ENCODE peak calls at places on chromosomes 6 and 20, in five cellular contexts. X, C, R, B and S are unnamed samples.

GRCh38 chr6:150857062-150857905 is 8.2 kb upstream of the MTHFD1L start:
- DNase-seq in X (no peak), C (peak; percentile 100), B (no peak), R (no peak), S (peak; percentile 100)

GRCh38 chr6:95091823-95092436 is 485.4 kb upstream of the MANEA start:
- DNase-seq in X (no peak), B (no peak), R (no peak), C (peak; percentile 72), S (peak; percentile 80)

GRCh38 chr20:6134592-6134991 is 11.8 kb upstream of the FERMT1 start:
- DNase-seq in R (no peak), B (no peak), C (no peak), X (no peak), S (no peak)

GRCh38 chr6:148548749-148549140 is 198.1 kb upstream of the UST start:
- DNase-seq in R (no peak), B (no peak), C (no peak), X (no peak), S (peak; percentile 14)

GRCh38 chr6:89045585-89045984 is 35.0 kb upstream of the PNRC1 start:
- DNase-seq in B (no peak), C (no peak), X (no peak), R (no peak), S (peak; percentile 70)

GRCh38 chr20:57667385-57667784 is 42.4 kb downstream of the PMEPA1 start:
- DNase-seq in X (no peak), B (no peak), R (no peak), C (no peak), S (no peak)

GRCh38 chr6:90005048-90005827 is 111.0 kb downstream of the GJA10 start:
- DNase-seq in C (no peak), X (no peak), R (no peak), B (no peak), S (no peak)

GRCh38 chr20:18831830-18832229 is 18.2 kb downstream of the SCP2D1 start:
- DNase-seq in X (no peak), C (peak; percentile 51), B (no peak), R (no peak), S (no peak)

GRCh38 chr6:24495516-24495847 is 713 bp downstream of the ALDH5A1 start:
- DNase-seq in X (peak; percentile 67), R (peak; percentile 67), B (peak; percentile 49), C (peak; percentile 14), S (peak; percentile 25)

GRCh38 chr6:133817460-133818047 is 71.4 kb upstream of the TCF21 start:
- DNase-seq in X (no peak), C (no peak), R (peak; percentile 34), B (no peak), S (no peak)

GRCh38 chr20:34907616-34908469 is 31.4 kb downstream of the ACSS2 start:
- DNase-seq in X (no peak), C (peak; percentile 92), B (peak; percentile 53), R (peak; percentile 54), S (peak; percentile 74)

GRCh38 chr6:158284340-158285210 is 27.7 kb upstream of the TULP4 start:
- DNase-seq in B (no peak), X (no peak), C (peak; percentile 98), R (no peak), S (peak; percentile 85)

GRCh38 chr6:68238097-68238597 is 396.9 kb upstream of the ADGRB3 start:
- DNase-seq in X (no peak), B (no peak), C (no peak), R (no peak), S (peak; percentile 39)

GRCh38 chr20:39258253-39258652 is 296.1 kb downstream of the DHX35 start:
- DNase-seq in B (no peak), X (no peak), C (no peak), R (no peak), S (no peak)

GRCh38 chr6:138001750-138002349 is 105.4 kb downstream of the PERP start:
- DNase-seq in B (peak; percentile 32), R (peak; percentile 35), C (peak; percentile 53), X (peak; percentile 74), S (peak; percentile 63)

GRCh38 chr6:168658059-168658458 is 217.1 kb downstream of the SMOC2 start:
- DNase-seq in B (no peak), C (no peak), X (peak; percentile 58), R (no peak), S (no peak)

GRCh38 chr6:158803733-158804143 is 15.4 kb downstream of the EZR start:
- DNase-seq in B (no peak), C (no peak), R (no peak), X (peak; percentile 61), S (peak; percentile 60)

GRCh38 chr6:63804381-63804956 is 168.9 kb downstream of the PHF3 start:
- DNase-seq in X (no peak), R (no peak), B (no peak), C (peak; percentile 95), S (peak; percentile 97)

GRCh38 chr20:33947709-33948295 is 45.9 kb upstream of the RALY start:
- DNase-seq in B (no peak), R (no peak), X (no peak), C (peak; percentile 27), S (peak; percentile 66)

GRCh38 chr20:32470025-32470861 is 112.1 kb downstream of the ASXL1 start:
- DNase-seq in X (no peak), B (peak; percentile 64), C (peak; percentile 70), R (peak; percentile 48), S (peak; percentile 62)

GRCh38 chr6:1424306-1424927 is 35.0 kb downstream of the FOXF2 start:
- DNase-seq in B (peak; percentile 20), R (no peak), C (peak; percentile 77), X (no peak), S (peak; percentile 65)

GRCh38 chr6:152240983-152241766 is 396.0 kb downstream of the SYNE1 start:
- DNase-seq in R (no peak), X (no peak), B (no peak), C (no peak), S (peak; percentile 12)

GRCh38 chr20:54292186-54292585 is 84.3 kb downstream of the PFDN4 start:
- DNase-seq in R (no peak), C (peak; percentile 25), X (no peak), B (no peak), S (peak; percentile 31)

GRCh38 chr20:64037199-64037497 is 1.2 kb downstream of the C20orf204 start:
- DNase-seq in C (no peak), B (no peak), R (no peak), X (no peak), S (no peak)

GRCh38 chr6:144321839-144322591 is 36.9 kb downstream of the UTRN start:
- DNase-seq in B (no peak), C (peak; percentile 65), X (no peak), R (no peak), S (no peak)

GRCh38 chr6:41040101-41040910 is 1.3 kb upstream of the UNC5CL start:
- DNase-seq in X (no peak), B (no peak), C (no peak), R (no peak), S (peak; percentile 20)

GRCh38 chr6:19354181-19354580 is 483.0 kb upstream of the ID4 start:
- DNase-seq in R (no peak), X (no peak), C (no peak), B (no peak), S (no peak)

GRCh38 chr6:35258858-35259193 is 709 bp upstream of the ZNF76 start:
- DNase-seq in B (peak; percentile 19), C (peak; percentile 59), R (no peak), X (no peak), S (peak; percentile 68)

GRCh38 chr6:47277702-47278101 is 32.0 kb downstream of the TNFRSF21 start:
- DNase-seq in C (no peak), R (no peak), B (no peak), X (no peak), S (no peak)

GRCh38 chr6:42177514-42178364 is 4.6 kb downstream of the GUCA1A start:
- DNase-seq in B (no peak), R (no peak), C (no peak), X (no peak), S (no peak)

GRCh38 chr6:139640911-139641310 is 266.5 kb upstream of the CITED2 start:
- DNase-seq in B (no peak), C (no peak), R (no peak), X (no peak), S (no peak)

GRCh38 chr20:59124326-59125029 is 39.1 kb upstream of the ZNF831 start:
- DNase-seq in R (no peak), X (peak; percentile 48), B (no peak), C (no peak), S (no peak)

GRCh38 chr20:768426-768978 is at the start of gene SLC52A3:
- DNase-seq in X (no peak), B (peak; percentile 33), R (no peak), C (no peak), S (no peak)
- TF ChIP-seq CTCF in X (no peak), B (peak; percentile 55), R (no peak), C (no peak), S (peak; percentile 15)

GRCh38 chr6:135183532-135184440 is 2.7 kb downstream of the MYB start:
- DNase-seq in X (peak; percentile 84), B (no peak), C (peak; percentile 28), R (no peak), S (peak; percentile 64)

GRCh38 chr6:135187372-135187771 is 6.3 kb downstream of the MYB start:
- DNase-seq in C (no peak), X (no peak), B (no peak), R (no peak), S (no peak)

GRCh38 chr6:135182993-135183531 is 2.0 kb downstream of the MYB start:
- DNase-seq in X (peak; percentile 81), R (no peak), C (no peak), B (no peak), S (no peak)

GRCh38 chr6:135186255-135186654 is 5.1 kb downstream of the MYB start:
- DNase-seq in C (no peak), X (no peak), B (no peak), R (no peak), S (no peak)

GRCh38 chr6:135185483-135185882 is 4.4 kb downstream of the MYB start:
- DNase-seq in X (no peak), C (no peak), B (no peak), R (no peak), S (no peak)
- H3K4me3 ChIP-seq in X (no peak overlapping the region), C (no peak overlapping the region), B (no peak overlapping the region), R (no peak overlapping the region), S (no peak overlapping the region)

DNA sequence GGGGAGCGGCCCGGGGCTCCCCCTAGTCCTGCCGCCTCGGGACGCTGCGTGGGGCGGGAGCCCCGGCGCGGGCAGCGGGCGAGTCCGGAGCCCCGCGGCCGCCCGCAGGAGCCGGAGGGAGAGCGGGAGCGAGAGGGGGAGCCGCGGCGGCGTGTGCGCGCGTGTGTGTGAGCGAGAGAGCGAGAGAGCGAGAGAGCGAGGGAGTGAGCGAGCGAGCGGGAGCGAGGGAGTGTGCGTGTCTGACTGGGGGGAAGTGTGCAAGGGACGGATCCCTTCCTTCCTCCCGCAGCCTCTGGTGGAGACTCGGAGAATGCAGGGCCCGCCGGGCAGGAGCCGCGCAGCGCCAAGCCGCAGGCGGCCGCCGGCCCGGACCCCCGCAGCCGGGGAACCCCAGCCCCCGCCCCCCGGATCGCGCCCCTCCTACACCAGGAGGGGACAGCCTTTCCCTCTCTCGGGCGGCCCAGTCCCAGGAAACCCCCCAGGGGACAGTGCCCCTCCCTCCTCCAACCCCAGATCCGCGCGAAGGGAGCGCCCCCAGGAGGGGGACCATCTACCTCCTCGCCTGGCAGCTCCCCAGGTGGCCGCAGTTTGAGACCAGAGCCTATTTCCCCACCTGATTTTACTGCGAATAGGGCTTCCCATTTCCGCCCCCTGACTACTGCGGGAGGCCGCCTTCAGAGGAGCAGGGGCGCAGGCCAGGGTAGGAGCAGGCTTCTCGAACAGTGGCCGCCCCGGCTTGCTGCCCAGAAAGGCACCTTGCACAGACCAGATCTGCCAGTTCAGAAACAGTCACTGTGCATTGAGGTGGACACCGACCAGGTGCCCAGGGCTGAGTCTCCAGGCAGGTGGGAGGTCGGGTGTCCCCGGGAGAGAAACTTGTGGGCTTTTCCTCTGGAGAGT is at the start of gene CDH22:
- DNase-seq in R (peak; percentile 34), B (peak; percentile 37), C (peak; percentile 20), X (no peak), S (peak; percentile 32)
- TF ChIP-seq CTCF in R (no peak), B (peak; percentile 67), C (peak; percentile 32), X (peak; percentile 18), S (peak; percentile 24)

GRCh38 chr6:121649951-121650350 is 214.5 kb downstream of the GJA1 start:
- DNase-seq in B (no peak), C (no peak), R (no peak), X (no peak), S (no peak)
- H3K4me3 ChIP-seq in B (no peak overlapping the region), C (no peak overlapping the region), R (no peak overlapping the region), X (no peak overlapping the region), S (no peak overlapping the region)